ENCODE peak calls at places on chromosomes 2 and 18, in six cellular contexts. S is ovary, J is left lung, P is endothelial cell, O is T-cell, C is bronchial epithelial cell. Y is an unnamed sample.

GRCh38 chr2:70709275-70709674 is 58.7 kb downstream of the ADD2 start:
- DNase-seq in S (no peak), J (no peak), P (no peak), O (no peak), C (no peak), Y (no peak)

GRCh38 chr2:191029280-191029908 is 15.4 kb upstream of the STAT1 start:
- DNase-seq in S (no peak), J (no peak), P (no peak), O (no peak), C (no peak), Y (no peak)

GRCh38 chr2:56009758-56010534 is 86.4 kb upstream of the EFEMP1 start:
- DNase-seq in S (no peak), J (no peak), P (no peak), O (no peak), C (peak), Y (peak)

GRCh38 chr2:27946530-27946929 is 56.0 kb downstream of the BABAM2 start:
- DNase-seq in S (no peak), J (no peak), P (no peak), O (no peak), C (no peak), Y (no peak)

GRCh38 chr2:127051780-127052067 is 55.2 kb downstream of the BIN1 start:
- DNase-seq in S (no peak), J (no peak), P (no peak), O (no peak), C (no peak), Y (no peak)

GRCh38 chr2:144504191-144504590 is 15.7 kb downstream of the ZEB2 start:
- DNase-seq in S (no peak), J (no peak), P (no peak), O (no peak), C (no peak), Y (no peak)

GRCh38 chr18:31679133-31679731 is 5.1 kb downstream of the B4GALT6 start:
- DNase-seq in S (no peak), J (no peak), P (no peak), O (no peak), C (peak), Y (no peak)

GRCh38 chr18:76208632-76209308 is 286.3 kb downstream of the ZNF516 start:
- DNase-seq in S (no peak), J (no peak), P (no peak), O (no peak), C (no peak), Y (no peak)

GRCh38 chr18:48197819-48198218 is 211.4 kb downstream of the ZBTB7C start:
- DNase-seq in S (no peak), J (no peak), P (no peak), O (no peak), C (peak), Y (no peak)

GRCh38 chr18:26471027-26471426 is 77.3 kb downstream of the KCTD1 start:
- DNase-seq in S (no peak), J (no peak), P (no peak), O (no peak), C (no peak), Y (no peak)

GRCh38 chr2:207184348-207184747 is 18.6 kb upstream of the KLF7 start:
- DNase-seq in S (no peak), J (no peak), P (no peak), O (no peak), C (peak), Y (no peak)